ENCODE peak calls at places on chromosome 6, in six cellular contexts. B is fibroblast of lung, G is tibial artery, T is upper lobe of right lung, I is aorta, E is HCT116. P is an unnamed sample.

GRCh38 chr6:155832596-155832995 is 377.0 kb upstream of the NOX3 start:
- DNase-seq in B (peak; percentile 79), G (no peak), T (no peak), I (no peak), E (no peak), P (no peak)

GRCh38 chr6:81572020-81572419 is 180.5 kb downstream of the TENT5A start:
- DNase-seq in B (no peak), G (no peak), T (no peak), I (no peak), E (no peak), P (no peak)

GRCh38 chr6:8828376-8828775 is 393.0 kb upstream of the SLC35B3 start:
- DNase-seq in B (no peak), G (no peak), T (no peak), I (no peak), E (no peak), P (no peak)

GRCh38 chr6:79134699-79135474 is 56.8 kb upstream of the PHIP start:
- DNase-seq in B (no peak), G (no peak), T (no peak), I (no peak), E (no peak), P (no peak)

GRCh38 chr6:104633125-104633524 is 226.6 kb downstream of the HACE1 start:
- DNase-seq in B (peak; percentile 45), G (no peak), T (no peak), I (no peak), E (no peak), P (no peak)

GRCh38 chr6:13702809-13703302 is 8.8 kb downstream of the RANBP9 start:
- DNase-seq in B (no peak), G (no peak), T (no peak), I (no peak), E (no peak), P (no peak)

GRCh38 chr6:140230282-140230681 is 855.8 kb upstream of the CITED2 start:
- DNase-seq in B (no peak), G (no peak), T (peak; percentile 71), I (no peak), E (no peak), P (no peak)

GRCh38 chr6:1127597-1128288 is 184.2 kb upstream of the FOXQ1 start:
- DNase-seq in B (no peak), G (no peak), T (no peak), I (no peak), E (no peak), P (no peak)

GRCh38 chr6:100160913-100161312 is 166.9 kb upstream of the MCHR2 start:
- DNase-seq in B (no peak), G (no peak), T (no peak), I (no peak), E (no peak), P (no peak)

GRCh38 chr6:107793193-107793592 is 30.9 kb downstream of the SCML4 start:
- DNase-seq in B (no peak), G (no peak), T (no peak), I (no peak), E (no peak), P (no peak)

GRCh38 chr6:107789361-107789760 is 34.8 kb downstream of the SCML4 start:
- DNase-seq in B (no peak), G (no peak), T (no peak), I (no peak), E (no peak), P (no peak)

GRCh38 chr6:107800564-107801164 is 23.4 kb downstream of the SCML4 start:
- DNase-seq in B (no peak), G (no peak), T (no peak), I (no peak), E (no peak), P (no peak)

DNA sequence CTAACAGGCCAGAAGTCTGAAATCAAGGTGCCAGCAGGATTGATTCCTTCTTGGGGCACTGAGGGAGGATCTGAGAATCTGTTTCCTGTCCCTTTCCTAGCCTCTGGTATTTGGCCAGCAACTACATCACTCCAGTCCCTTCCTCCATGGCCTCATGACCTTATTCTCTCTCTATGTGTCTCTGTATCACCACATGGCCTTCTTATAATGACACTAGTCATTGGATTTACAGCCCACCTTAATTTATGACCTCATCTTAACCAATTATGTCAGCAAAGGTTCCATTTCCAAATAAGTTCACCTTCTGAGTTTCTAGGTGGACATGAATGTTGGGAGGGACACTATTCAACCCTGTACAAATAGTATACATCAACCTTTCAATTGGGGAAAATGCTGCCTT is 29.3 kb downstream of the SCML4 start:
- DNase-seq in B (no peak), G (no peak), T (no peak), I (no peak), E (no peak), P (no peak)
- H3K4me1 ChIP-seq in B (no peaks in the 10 kb centered on the region), G (no peaks in the 10 kb centered on the region), T (no peaks in the 10 kb centered on the region), I (no peaks in the 10 kb centered on the region), E (no peaks in the 10 kb centered on the region), P (no peaks in the 10 kb centered on the region)

GRCh38 chr6:143536866-143537691 is 25.6 kb upstream of the FUCA2 start:
- DNase-seq in B (peak; percentile 54), G (peak; percentile 47), T (peak; percentile 86), I (peak; percentile 81), E (peak; percentile 41), P (peak; percentile 47)
- H3K4me3 ChIP-seq in B (peak overlapping the region; percentile 71), G (peak overlapping the region; percentile 58), T (peak overlapping the region; percentile 65), I (peak overlapping the region; percentile 87), E (peak overlapping the region; percentile 55), P (peak overlapping the region; percentile 55)

DNA sequence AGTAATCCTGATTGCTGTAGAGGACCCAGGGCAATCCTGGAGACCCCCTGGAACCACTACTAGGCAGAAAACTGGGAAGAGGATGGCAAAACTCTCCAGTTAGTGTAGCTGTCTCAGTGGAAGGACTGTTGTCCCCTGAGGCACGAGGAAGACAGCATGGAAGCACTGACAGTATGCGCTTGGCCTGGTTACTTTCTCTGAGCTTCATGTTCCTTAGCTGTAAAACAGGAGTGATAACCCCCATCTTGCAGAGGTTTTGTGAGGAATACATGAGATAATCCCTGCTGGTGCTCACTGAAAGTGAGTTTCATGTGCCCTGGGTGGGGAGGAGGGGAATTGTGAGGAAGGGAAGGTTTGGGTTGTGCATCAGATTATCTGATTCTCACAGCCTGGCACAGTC is 3.2 kb downstream of the NT5E start:
- DNase-seq in B (no peak), G (no peak), T (no peak), I (no peak), E (no peak), P (no peak)
- H3K4me1 ChIP-seq in B (peaks cover 21% of the 10 kb centered on the region), G (peaks cover 25% of the 10 kb centered on the region), T (peaks cover 25% of the 10 kb centered on the region), I (peaks cover 10% of the 10 kb centered on the region), E (peaks cover 24% of the 10 kb centered on the region), P (peaks cover 25% of the 10 kb centered on the region)

GRCh38 chr6:136969433-136969832 is 47.3 kb downstream of the SLC35D3 start:
- DNase-seq in B (no peak), G (no peak), T (no peak), I (no peak), E (no peak), P (no peak)

GRCh38 chr6:136971609-136972008 is 49.5 kb downstream of the SLC35D3 start:
- DNase-seq in B (no peak), G (no peak), T (no peak), I (no peak), E (no peak), P (no peak)

GRCh38 chr6:136969930-136970329 is 47.8 kb downstream of the SLC35D3 start:
- DNase-seq in B (no peak), G (no peak), T (no peak), I (no peak), E (no peak), P (no peak)

GRCh38 chr6:136968831-136969230 is 46.7 kb downstream of the SLC35D3 start:
- DNase-seq in B (no peak), G (no peak), T (no peak), I (no peak), E (no peak), P (peak; percentile 56)

DNA sequence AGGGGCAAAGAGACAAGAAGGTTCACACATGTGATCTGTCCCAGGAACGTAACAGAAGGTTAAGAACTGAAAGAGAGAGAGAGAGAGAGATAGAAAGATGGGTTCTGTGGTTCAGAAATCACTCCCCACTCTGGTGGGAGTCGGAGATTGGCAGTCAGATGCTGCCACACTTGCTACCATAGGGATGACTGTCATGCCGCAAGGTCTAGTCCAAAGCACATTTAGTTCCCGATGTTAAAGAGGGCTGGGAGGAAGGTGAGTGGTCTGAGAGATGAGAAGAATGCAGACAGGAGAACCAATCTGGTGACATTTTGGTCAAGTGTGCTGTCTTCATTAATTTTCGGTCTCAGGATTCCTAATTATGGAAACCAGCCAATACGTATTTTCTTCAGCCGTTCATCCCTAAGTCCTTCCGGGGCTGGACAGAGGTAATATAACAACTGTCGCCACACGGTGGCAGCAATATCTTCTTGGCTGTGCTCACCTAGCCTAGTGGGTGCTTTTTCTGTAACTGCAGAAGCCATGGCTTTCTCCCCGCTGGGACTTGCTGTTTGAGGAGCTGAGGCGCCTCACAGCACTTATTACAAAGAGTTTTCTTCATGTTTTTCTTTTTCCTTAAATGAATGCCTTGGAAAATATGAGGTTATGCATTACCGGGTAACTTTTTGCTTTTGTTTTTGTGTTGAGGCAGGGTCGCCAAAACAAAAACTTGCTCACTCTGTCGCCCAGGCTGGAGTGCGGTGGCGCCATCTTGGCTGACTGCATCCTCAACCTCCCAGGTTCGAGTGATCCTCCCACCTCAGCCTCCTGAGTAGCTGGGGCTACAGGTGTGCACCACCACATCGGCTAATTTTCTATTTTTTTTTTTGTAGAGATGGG is 46.0 kb downstream of the SLC35D3 start:
- DNase-seq in B (peak; percentile 67), G (peak; percentile 59), T (peak; percentile 73), I (peak; percentile 63), E (peak; percentile 75), P (peak; percentile 61)
- H3K4me3 ChIP-seq in B (no peak overlapping the region), G (no peak overlapping the region), T (no peak overlapping the region), I (no peak overlapping the region), E (no peak overlapping the region), P (no peak overlapping the region)

GRCh38 chr6:111677186-111677990 is 71.7 kb upstream of the TRAF3IP2 start:
- DNase-seq in B (no peak), G (no peak), T (no peak), I (no peak), E (no peak), P (no peak)
- H3K4me1 ChIP-seq in B (no peaks in the 10 kb centered on the region), G (peaks cover 7% of the 10 kb centered on the region), T (no peaks in the 10 kb centered on the region), I (peaks cover 4% of the 10 kb centered on the region), E (no peaks in the 10 kb centered on the region), P (peaks cover 15% of the 10 kb centered on the region)

GRCh38 chr6:116447496-116448011 is 13.6 kb upstream of the CALHM6 start:
- DNase-seq in B (peak; percentile 98), G (peak; percentile 52), T (no peak), I (no peak), E (no peak), P (no peak)

GRCh38 chr6:116444575-116444974 is 16.6 kb upstream of the CALHM6 start:
- DNase-seq in B (no peak), G (no peak), T (no peak), I (no peak), E (no peak), P (no peak)

GRCh38 chr6:116444991-116445566 is 16.1 kb upstream of the CALHM6 start:
- DNase-seq in B (no peak), G (no peak), T (no peak), I (no peak), E (no peak), P (no peak)

GRCh38 chr6:116447052-116447451 is 14.1 kb upstream of the CALHM6 start:
- DNase-seq in B (no peak), G (no peak), T (no peak), I (no peak), E (no peak), P (no peak)

GRCh38 chr6:116446399-116446798 is 14.8 kb upstream of the CALHM6 start:
- DNase-seq in B (peak; percentile 56), G (no peak), T (no peak), I (no peak), E (no peak), P (no peak)
- H3K4me3 ChIP-seq in B (no peak overlapping the region), G (no peak overlapping the region), T (no peak overlapping the region), I (no peak overlapping the region), E (no peak overlapping the region), P (no peak overlapping the region)

GRCh38 chr6:3592371-3592941 is 135.6 kb upstream of the SLC22A23 start:
- DNase-seq in B (peak; percentile 94), G (no peak), T (no peak), I (no peak), E (peak; percentile 24), P (no peak)
- H3K4me1 ChIP-seq in B (peaks cover 2% of the 10 kb centered on the region), G (peaks cover 3% of the 10 kb centered on the region), T (peaks cover 6% of the 10 kb centered on the region), I (no peaks in the 10 kb centered on the region), E (no peaks in the 10 kb centered on the region), P (no peaks in the 10 kb centered on the region)

P was measured in heart right ventricle.